ENCODE peak calls at places on chromosomes 6 and 20, in five cellular contexts. One of them, this sample, is unnamed.

GRCh38 chr6:43774776-43775583 is 5.0 kb downstream of the VEGFA start:
- DNase-seq in mesothelial cell of epicardium: peak
- DNase-seq in GM23338: peak
- DNase-seq in AG04450: no peak
- DNase-seq in cardiac muscle cell: peak
- DNase-seq in this sample: no peak

GRCh38 chr20:58818585-58819285 is 32.0 kb downstream of the GNAS-AS1 start:
- DNase-seq in mesothelial cell of epicardium: no peak
- DNase-seq in cardiac muscle cell: peak
- DNase-seq in AG04450: peak
- DNase-seq in GM23338: no peak
- DNase-seq in this sample: peak

GRCh38 chr6:105991561-105992314 is 94.4 kb upstream of the PRDM1 start:
- DNase-seq in GM23338: peak
- DNase-seq in AG04450: no peak
- DNase-seq in cardiac muscle cell: no peak
- DNase-seq in mesothelial cell of epicardium: no peak
- DNase-seq in this sample: no peak

GRCh38 chr6:40640591-40641293 is 53.6 kb upstream of the LRFN2 start:
- DNase-seq in mesothelial cell of epicardium: no peak
- DNase-seq in GM23338: no peak
- DNase-seq in AG04450: no peak
- DNase-seq in cardiac muscle cell: peak
- DNase-seq in this sample: no peak

GRCh38 chr20:39429716-39430115 is 467.6 kb downstream of the DHX35 start:
- DNase-seq in mesothelial cell of epicardium: no peak
- DNase-seq in cardiac muscle cell: no peak
- DNase-seq in GM23338: peak
- DNase-seq in AG04450: no peak
- DNase-seq in this sample: no peak

GRCh38 chr20:43558412-43559146 is at the start of gene SGK2:
- DNase-seq in cardiac muscle cell: peak
- DNase-seq in mesothelial cell of epicardium: no peak
- DNase-seq in GM23338: no peak
- DNase-seq in AG04450: no peak
- DNase-seq in this sample: no peak

GRCh38 chr6:164107297-164107995 is 692.9 kb downstream of the QKI start:
- DNase-seq in GM23338: no peak
- DNase-seq in cardiac muscle cell: peak
- DNase-seq in mesothelial cell of epicardium: no peak
- DNase-seq in AG04450: no peak
- DNase-seq in this sample: no peak

GRCh38 chr20:38805958-38806854 is 709 bp downstream of the PPP1R16B start:
- DNase-seq in AG04450: no peak
- DNase-seq in cardiac muscle cell: no peak
- DNase-seq in mesothelial cell of epicardium: no peak
- DNase-seq in GM23338: peak
- DNase-seq in this sample: no peak

GRCh38 chr6:128069180-128069579 is 168.3 kb upstream of the THEMIS start:
- DNase-seq in cardiac muscle cell: peak
- DNase-seq in AG04450: peak
- DNase-seq in mesothelial cell of epicardium: no peak
- DNase-seq in GM23338: no peak
- DNase-seq in this sample: no peak

GRCh38 chr6:47485491-47486135 is 8.0 kb downstream of the CD2AP start:
- DNase-seq in cardiac muscle cell: no peak
- DNase-seq in GM23338: no peak
- DNase-seq in AG04450: no peak
- DNase-seq in mesothelial cell of epicardium: no peak
- DNase-seq in this sample: no peak

GRCh38 chr6:69311888-69312287 is 484.9 kb downstream of the LMBRD1 start:
- DNase-seq in AG04450: no peak
- DNase-seq in cardiac muscle cell: no peak
- DNase-seq in GM23338: peak
- DNase-seq in mesothelial cell of epicardium: no peak
- DNase-seq in this sample: no peak
- TF ChIP-seq CTCF in AG04450: no peak
- TF ChIP-seq CTCF in cardiac muscle cell: no peak
- TF ChIP-seq CTCF in GM23338: peak
- TF ChIP-seq CTCF in mesothelial cell of epicardium: no peak
- TF ChIP-seq CTCF in this sample: no peak

DNA sequence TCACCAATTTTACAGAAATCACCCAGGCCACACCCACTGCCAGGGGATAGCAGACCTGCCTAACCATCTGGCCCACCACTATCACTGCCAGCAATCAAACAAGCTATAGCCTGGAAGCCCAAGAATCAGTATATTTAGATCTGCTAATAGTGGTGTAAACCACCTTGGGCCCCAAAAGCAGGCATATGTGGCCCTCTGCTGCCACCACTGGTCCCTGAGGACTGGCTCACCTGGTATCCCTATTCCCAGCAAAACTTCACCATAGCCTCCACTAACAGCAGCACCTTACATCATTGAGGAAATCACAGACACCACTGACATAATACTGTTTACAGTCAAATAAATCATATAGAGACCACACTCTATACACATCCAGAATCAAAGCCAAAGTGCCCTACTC is 880.4 kb upstream of the MAN1A1 start:
- DNase-seq in cardiac muscle cell: no peak
- DNase-seq in mesothelial cell of epicardium: no peak
- DNase-seq in AG04450: no peak
- DNase-seq in GM23338: peak
- DNase-seq in this sample: no peak
- TF ChIP-seq CTCF in cardiac muscle cell: no peak
- TF ChIP-seq CTCF in mesothelial cell of epicardium: no peak
- TF ChIP-seq CTCF in AG04450: no peak
- TF ChIP-seq CTCF in GM23338: peak
- TF ChIP-seq CTCF in this sample: no peak

GRCh38 chr20:33211817-33212424 is 5.2 kb upstream of the BPIFA3 start:
- DNase-seq in cardiac muscle cell: peak
- DNase-seq in GM23338: peak
- DNase-seq in mesothelial cell of epicardium: no peak
- DNase-seq in AG04450: no peak
- DNase-seq in this sample: peak
- TF ChIP-seq CTCF in cardiac muscle cell: peak
- TF ChIP-seq CTCF in GM23338: peak
- TF ChIP-seq CTCF in mesothelial cell of epicardium: peak
- TF ChIP-seq CTCF in AG04450: peak
- TF ChIP-seq CTCF in this sample: peak

GRCh38 chr6:211856-212497 is 80.3 kb upstream of the DUSP22 start:
- DNase-seq in GM23338: no peak
- DNase-seq in cardiac muscle cell: no peak
- DNase-seq in AG04450: no peak
- DNase-seq in mesothelial cell of epicardium: no peak
- DNase-seq in this sample: no peak

GRCh38 chr6:214428-214827 is 77.9 kb upstream of the DUSP22 start:
- DNase-seq in mesothelial cell of epicardium: no peak
- DNase-seq in GM23338: no peak
- DNase-seq in cardiac muscle cell: no peak
- DNase-seq in AG04450: no peak
- DNase-seq in this sample: no peak

GRCh38 chr6:210778-211177 is 81.5 kb upstream of the DUSP22 start:
- DNase-seq in AG04450: no peak
- DNase-seq in mesothelial cell of epicardium: no peak
- DNase-seq in GM23338: no peak
- DNase-seq in cardiac muscle cell: no peak
- DNase-seq in this sample: no peak

GRCh38 chr6:215335-216034 is 76.8 kb upstream of the DUSP22 start:
- DNase-seq in cardiac muscle cell: no peak
- DNase-seq in mesothelial cell of epicardium: no peak
- DNase-seq in AG04450: no peak
- DNase-seq in GM23338: no peak
- DNase-seq in this sample: no peak

GRCh38 chr6:213284-213683 is 79.0 kb upstream of the DUSP22 start:
- DNase-seq in mesothelial cell of epicardium: no peak
- DNase-seq in cardiac muscle cell: no peak
- DNase-seq in GM23338: no peak
- DNase-seq in AG04450: no peak
- DNase-seq in this sample: no peak
- TF ChIP-seq CTCF in mesothelial cell of epicardium: no peak
- TF ChIP-seq CTCF in cardiac muscle cell: no peak
- TF ChIP-seq CTCF in GM23338: no peak
- TF ChIP-seq CTCF in AG04450: no peak
- TF ChIP-seq CTCF in this sample: no peak

DNA sequence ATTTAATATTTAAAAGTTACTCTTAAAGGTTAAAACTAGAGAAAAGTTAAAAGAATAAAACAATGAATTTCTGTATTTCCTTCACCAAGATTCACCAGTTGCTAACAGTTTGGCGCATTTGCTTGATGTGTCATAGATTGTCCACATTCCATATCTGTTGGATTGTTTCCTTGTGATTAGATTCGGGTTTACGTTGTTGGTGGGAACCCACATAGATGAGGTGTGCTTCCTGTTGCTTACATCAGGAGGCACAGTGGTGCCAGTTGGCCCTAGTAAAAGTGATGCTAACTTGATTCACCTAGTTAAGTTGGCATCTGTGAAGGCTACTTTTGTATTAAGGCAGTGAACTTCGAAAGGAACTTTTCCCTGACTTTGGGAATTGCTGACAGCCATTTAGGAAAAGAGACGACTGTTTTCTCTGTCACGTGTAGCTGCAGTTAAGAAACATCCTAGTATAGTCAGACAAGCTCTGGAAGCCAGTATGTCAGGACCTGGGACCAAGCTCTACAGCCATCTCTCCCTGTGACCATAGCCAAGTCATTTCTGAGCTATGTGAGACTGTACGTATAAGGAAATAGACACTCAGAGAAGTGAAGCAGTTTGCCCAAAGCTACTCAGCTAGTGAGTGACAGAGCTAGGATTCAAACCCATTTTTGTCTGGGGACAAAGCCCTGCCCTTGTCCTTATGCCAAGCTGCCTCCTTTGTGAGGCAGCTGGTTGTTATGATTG is 49.0 kb downstream of the PPARD start:
- DNase-seq in cardiac muscle cell: peak
- DNase-seq in GM23338: no peak
- DNase-seq in AG04450: peak
- DNase-seq in mesothelial cell of epicardium: no peak
- DNase-seq in this sample: no peak
- TF ChIP-seq CTCF in cardiac muscle cell: no peak
- TF ChIP-seq CTCF in GM23338: no peak
- TF ChIP-seq CTCF in AG04450: peak
- TF ChIP-seq CTCF in mesothelial cell of epicardium: no peak
- TF ChIP-seq CTCF in this sample: no peak

GRCh38 chr20:62137478-62138203 is 5.6 kb downstream of the PSMA7 start:
- DNase-seq in cardiac muscle cell: no peak
- DNase-seq in AG04450: no peak
- DNase-seq in mesothelial cell of epicardium: no peak
- DNase-seq in GM23338: no peak
- DNase-seq in this sample: no peak

GRCh38 chr20:62137092-62137384 is 6.2 kb downstream of the PSMA7 start:
- DNase-seq in cardiac muscle cell: no peak
- DNase-seq in GM23338: no peak
- DNase-seq in AG04450: no peak
- DNase-seq in mesothelial cell of epicardium: no peak
- DNase-seq in this sample: no peak

GRCh38 chr20:62135573-62136266 is 7.5 kb downstream of the PSMA7 start:
- DNase-seq in mesothelial cell of epicardium: no peak
- DNase-seq in AG04450: no peak
- DNase-seq in GM23338: no peak
- DNase-seq in cardiac muscle cell: no peak
- DNase-seq in this sample: no peak

GRCh38 chr20:62138204-62138543 is 5.0 kb downstream of the PSMA7 start:
- DNase-seq in GM23338: no peak
- DNase-seq in cardiac muscle cell: no peak
- DNase-seq in mesothelial cell of epicardium: no peak
- DNase-seq in AG04450: no peak
- DNase-seq in this sample: no peak

DNA sequence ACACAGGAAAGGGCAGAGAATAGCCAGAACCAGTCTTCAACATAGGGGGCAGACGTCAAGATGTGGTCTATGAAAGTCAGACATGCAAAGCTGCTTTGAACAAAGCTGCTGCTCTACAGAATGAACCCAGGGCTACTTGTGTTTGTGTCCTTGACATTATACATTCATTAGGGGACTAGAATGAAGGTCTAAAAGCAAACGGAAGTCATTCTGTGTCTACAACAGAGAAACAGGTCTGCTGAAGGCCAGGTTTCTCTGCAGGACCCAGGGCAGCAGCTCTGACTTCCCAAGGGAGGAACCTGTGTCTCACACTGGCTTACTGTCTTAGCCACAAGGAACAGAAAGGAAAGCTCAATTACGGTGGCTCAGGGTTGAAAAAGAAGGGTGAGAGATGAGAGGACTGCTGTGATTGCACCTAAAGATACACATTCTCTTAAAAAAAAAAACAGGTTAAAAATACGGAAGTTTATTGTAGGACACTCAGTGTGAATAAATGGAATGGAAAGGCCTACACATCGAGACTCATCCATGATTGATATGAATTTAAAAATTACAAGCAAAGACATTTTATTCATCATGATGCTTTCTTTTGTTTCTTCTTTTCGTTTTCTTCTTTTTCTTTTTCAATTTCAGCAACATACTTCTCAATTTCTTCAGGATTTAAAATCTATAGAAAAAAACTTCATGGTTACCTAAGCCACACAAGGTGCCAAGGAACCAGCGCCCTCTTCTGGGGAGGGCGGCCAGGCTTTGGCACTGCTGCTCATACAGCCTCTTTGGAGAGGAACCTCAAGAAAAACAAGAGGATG is 6.7 kb downstream of the PSMA7 start:
- DNase-seq in cardiac muscle cell: peak
- DNase-seq in GM23338: peak
- DNase-seq in AG04450: no peak
- DNase-seq in mesothelial cell of epicardium: no peak
- DNase-seq in this sample: no peak
- TF ChIP-seq CTCF in cardiac muscle cell: peak
- TF ChIP-seq CTCF in GM23338: peak
- TF ChIP-seq CTCF in AG04450: peak
- TF ChIP-seq CTCF in mesothelial cell of epicardium: peak
- TF ChIP-seq CTCF in this sample: peak

DNA sequence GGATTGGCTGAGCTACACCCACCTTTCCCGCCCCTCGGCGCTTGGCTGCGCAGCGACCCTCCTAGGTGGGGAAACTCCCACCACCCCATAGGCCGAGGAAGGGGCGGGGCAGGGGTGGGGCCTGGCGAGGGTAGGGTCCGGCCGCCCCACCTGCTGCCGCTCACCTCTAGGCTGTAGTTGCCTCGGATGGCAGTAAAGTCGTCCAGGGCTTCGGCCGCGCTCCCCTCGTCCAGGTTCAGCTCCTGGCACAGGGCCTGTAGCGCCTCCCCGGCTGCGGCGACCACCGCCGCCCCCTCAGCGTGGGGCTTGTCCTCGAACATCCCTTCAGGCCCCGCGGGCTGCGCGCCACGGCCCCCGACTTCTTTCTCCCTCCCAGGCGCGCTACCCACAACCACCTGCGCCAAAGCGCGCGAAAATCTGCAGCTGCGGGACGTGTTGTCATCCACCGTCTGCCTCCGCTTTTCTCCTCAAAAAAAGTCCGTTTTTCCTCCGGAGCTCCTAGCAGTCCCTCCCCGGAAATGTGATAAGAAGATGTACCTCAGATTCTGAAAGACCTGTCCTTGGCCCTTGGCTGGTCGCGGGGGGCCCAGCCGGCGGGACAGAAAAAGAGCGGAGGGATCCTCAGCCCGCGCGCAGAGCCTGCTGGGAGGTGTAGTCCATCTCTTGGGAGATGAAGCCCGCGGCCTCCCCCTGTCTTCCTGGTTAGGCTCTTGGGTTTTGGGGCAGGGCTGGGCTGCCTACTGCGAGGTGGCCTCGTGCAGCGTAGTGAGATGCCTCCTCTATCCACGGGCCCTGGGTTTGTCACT is at the start of gene RBL1:
- DNase-seq in mesothelial cell of epicardium: peak
- DNase-seq in GM23338: peak
- DNase-seq in AG04450: peak
- DNase-seq in cardiac muscle cell: peak
- DNase-seq in this sample: peak
- TF ChIP-seq CTCF in mesothelial cell of epicardium: no peak
- TF ChIP-seq CTCF in GM23338: peak
- TF ChIP-seq CTCF in AG04450: peak
- TF ChIP-seq CTCF in cardiac muscle cell: peak
- TF ChIP-seq CTCF in this sample: peak

This sample was measured in HFF-Myc.